ENCODE peak calls at places on chromosomes 16 and 17, in seven cellular contexts. One of them, this sample, is unnamed.

GRCh38 chr17:81869221-81870154 is 1.6 kb downstream of the ARHGDIA start:
- DNase-seq in globus pallidus: no peak
- DNase-seq in SHP77 treated with DMSO at 0.1 percent for 48 hours: no peak
- DNase-seq in cardiac muscle cell: peak; percentile 72
- DNase-seq in GF-D8: no peak
- DNase-seq in Caco-2: peak; percentile 54
- DNase-seq in upper lobe of left lung: no peak
- DNase-seq in this sample: peak; percentile 73

GRCh38 chr17:77018504-77018903 is 122.3 kb upstream of the SEC14L1 start:
- DNase-seq in globus pallidus: no peak
- DNase-seq in SHP77 treated with DMSO at 0.1 percent for 48 hours: no peak
- DNase-seq in cardiac muscle cell: no peak
- DNase-seq in GF-D8: no peak
- DNase-seq in Caco-2: no peak
- DNase-seq in upper lobe of left lung: no peak
- DNase-seq in this sample: no peak

GRCh38 chr17:64240261-64240740 is 22.8 kb downstream of the TEX2 start:
- DNase-seq in globus pallidus: no peak
- DNase-seq in SHP77 treated with DMSO at 0.1 percent for 48 hours: no peak
- DNase-seq in cardiac muscle cell: peak; percentile 25
- DNase-seq in GF-D8: no peak
- DNase-seq in Caco-2: peak; percentile 29
- DNase-seq in upper lobe of left lung: peak; percentile 52
- DNase-seq in this sample: no peak

GRCh38 chr16:48366165-48367093 is 18.8 kb downstream of the SIAH1 start:
- DNase-seq in globus pallidus: no peak
- DNase-seq in SHP77 treated with DMSO at 0.1 percent for 48 hours: peak; percentile 37
- DNase-seq in cardiac muscle cell: peak; percentile 39
- DNase-seq in GF-D8: peak; percentile 42
- DNase-seq in Caco-2: peak; percentile 70
- DNase-seq in upper lobe of left lung: peak; percentile 75
- DNase-seq in this sample: peak; percentile 28

GRCh38 chr17:13626703-13627102 is 25.0 kb upstream of the HS3ST3A1 start:
- DNase-seq in globus pallidus: no peak
- DNase-seq in SHP77 treated with DMSO at 0.1 percent for 48 hours: no peak
- DNase-seq in cardiac muscle cell: no peak
- DNase-seq in GF-D8: no peak
- DNase-seq in Caco-2: no peak
- DNase-seq in upper lobe of left lung: no peak
- DNase-seq in this sample: no peak

GRCh38 chr17:22251493-22251892 is 559.2 kb downstream of the KCNJ18 start:
- DNase-seq in globus pallidus: no peak
- DNase-seq in SHP77 treated with DMSO at 0.1 percent for 48 hours: no peak
- DNase-seq in cardiac muscle cell: no peak
- DNase-seq in GF-D8: no peak
- DNase-seq in Caco-2: no peak
- DNase-seq in upper lobe of left lung: no peak
- DNase-seq in this sample: no peak

GRCh38 chr17:40311575-40311974 is 2.6 kb downstream of the RARA start:
- DNase-seq in globus pallidus: no peak
- DNase-seq in SHP77 treated with DMSO at 0.1 percent for 48 hours: no peak
- DNase-seq in cardiac muscle cell: no peak
- DNase-seq in GF-D8: peak; percentile 35
- DNase-seq in Caco-2: no peak
- DNase-seq in upper lobe of left lung: peak; percentile 78
- DNase-seq in this sample: no peak

GRCh38 chr17:52138350-52138749 is 20.2 kb downstream of the CA10 start:
- DNase-seq in globus pallidus: no peak
- DNase-seq in SHP77 treated with DMSO at 0.1 percent for 48 hours: no peak
- DNase-seq in cardiac muscle cell: no peak
- DNase-seq in GF-D8: no peak
- DNase-seq in Caco-2: no peak
- DNase-seq in upper lobe of left lung: no peak
- DNase-seq in this sample: no peak

GRCh38 chr17:76317535-76317934 is 9.5 kb upstream of the QRICH2 start:
- DNase-seq in globus pallidus: no peak
- DNase-seq in SHP77 treated with DMSO at 0.1 percent for 48 hours: no peak
- DNase-seq in cardiac muscle cell: no peak
- DNase-seq in GF-D8: no peak
- DNase-seq in Caco-2: no peak
- DNase-seq in upper lobe of left lung: no peak
- DNase-seq in this sample: no peak

GRCh38 chr16:15599303-15600070 is 43.5 kb downstream of the MARF1 start:
- DNase-seq in globus pallidus: no peak
- DNase-seq in SHP77 treated with DMSO at 0.1 percent for 48 hours: no peak
- DNase-seq in cardiac muscle cell: no peak
- DNase-seq in GF-D8: no peak
- DNase-seq in Caco-2: no peak
- DNase-seq in upper lobe of left lung: no peak
- DNase-seq in this sample: no peak

GRCh38 chr17:199806-200603 is 18.6 kb upstream of the DOC2B start:
- DNase-seq in globus pallidus: no peak
- DNase-seq in SHP77 treated with DMSO at 0.1 percent for 48 hours: peak; percentile 37
- DNase-seq in cardiac muscle cell: no peak
- DNase-seq in GF-D8: no peak
- DNase-seq in Caco-2: no peak
- DNase-seq in upper lobe of left lung: peak; percentile 54
- DNase-seq in this sample: no peak

GRCh38 chr17:74892013-74892841 is 1.2 kb downstream of the FADS6 start:
- DNase-seq in globus pallidus: no peak
- DNase-seq in SHP77 treated with DMSO at 0.1 percent for 48 hours: no peak
- DNase-seq in cardiac muscle cell: no peak
- DNase-seq in GF-D8: no peak
- DNase-seq in Caco-2: no peak
- DNase-seq in upper lobe of left lung: peak; percentile 68
- DNase-seq in this sample: no peak

GRCh38 chr17:35080536-35080935 is 17.0 kb upstream of the RFFL start:
- DNase-seq in globus pallidus: no peak
- DNase-seq in SHP77 treated with DMSO at 0.1 percent for 48 hours: no peak
- DNase-seq in cardiac muscle cell: no peak
- DNase-seq in GF-D8: no peak
- DNase-seq in Caco-2: no peak
- DNase-seq in upper lobe of left lung: no peak
- DNase-seq in this sample: no peak

GRCh38 chr17:32323046-32323445 is 18.9 kb downstream of the C17orf75 start:
- DNase-seq in globus pallidus: no peak
- DNase-seq in SHP77 treated with DMSO at 0.1 percent for 48 hours: no peak
- DNase-seq in cardiac muscle cell: no peak
- DNase-seq in GF-D8: no peak
- DNase-seq in Caco-2: no peak
- DNase-seq in upper lobe of left lung: no peak
- DNase-seq in this sample: no peak

GRCh38 chr17:40109471-40109824 is 9.1 kb upstream of the NR1D1 start:
- DNase-seq in globus pallidus: no peak
- DNase-seq in SHP77 treated with DMSO at 0.1 percent for 48 hours: no peak
- DNase-seq in cardiac muscle cell: no peak
- DNase-seq in GF-D8: no peak
- DNase-seq in Caco-2: peak; percentile 30
- DNase-seq in upper lobe of left lung: no peak
- DNase-seq in this sample: no peak

This sample was measured in HuH-7.